ENCODE peak calls at places on chromosomes 4 and X, in nine cellular contexts. One of them, this sample, is unnamed.

GRCh38 chr4:182204042-182204441 is 39.2 kb upstream of the TENM3 start:
- DNase-seq in IMR-90: no peak
- DNase-seq in H9: no peak
- DNase-seq in GM23248: no peak
- DNase-seq in neural progenitor cell: no peak
- DNase-seq in GM12878: no peak
- DNase-seq in fibroblast of lung: no peak
- DNase-seq in PC-3: no peak
- DNase-seq in DND-41: no peak
- DNase-seq in this sample: no peak

GRCh38 chr4:169015237-169015636 is 5.2 kb upstream of the CBR4 start:
- DNase-seq in IMR-90: no peak
- DNase-seq in H9: peak; percentile 35
- DNase-seq in GM23248: peak; percentile 19
- DNase-seq in neural progenitor cell: no peak
- DNase-seq in GM12878: no peak
- DNase-seq in fibroblast of lung: no peak
- DNase-seq in PC-3: no peak
- DNase-seq in DND-41: no peak
- DNase-seq in this sample: no peak

GRCh38 chrX:150935466-150935865 is 37.0 kb upstream of the CD99L2 start:
- DNase-seq in IMR-90: peak; percentile 41
- DNase-seq in H9: no peak
- DNase-seq in GM23248: peak; percentile 74
- DNase-seq in neural progenitor cell: no peak
- DNase-seq in GM12878: no peak
- DNase-seq in fibroblast of lung: peak; percentile 4
- DNase-seq in PC-3: peak; percentile 31
- DNase-seq in DND-41: no peak
- DNase-seq in this sample: no peak

GRCh38 chrX:12443534-12444098 is 305.3 kb downstream of the FRMPD4 start:
- DNase-seq in IMR-90: no peak
- DNase-seq in H9: no peak
- DNase-seq in GM23248: no peak
- DNase-seq in neural progenitor cell: no peak
- DNase-seq in GM12878: peak; percentile 60
- DNase-seq in fibroblast of lung: no peak
- DNase-seq in PC-3: no peak
- DNase-seq in DND-41: no peak
- DNase-seq in this sample: no peak

GRCh38 chr4:44629280-44629866 is 22.1 kb downstream of the YIPF7 start:
- DNase-seq in IMR-90: peak; percentile 43
- DNase-seq in H9: peak; percentile 38
- DNase-seq in GM23248: peak; percentile 70
- DNase-seq in neural progenitor cell: peak; percentile 66
- DNase-seq in GM12878: peak; percentile 12
- DNase-seq in fibroblast of lung: peak; percentile 45
- DNase-seq in PC-3: peak; percentile 81
- DNase-seq in DND-41: peak; percentile 35
- DNase-seq in this sample: peak; percentile 88

GRCh38 chrX:140815868-140816267 is 106.3 kb downstream of the LINC00632 start:
- DNase-seq in IMR-90: peak; percentile 10
- DNase-seq in H9: no peak
- DNase-seq in GM23248: peak; percentile 54
- DNase-seq in neural progenitor cell: no peak
- DNase-seq in GM12878: no peak
- DNase-seq in fibroblast of lung: peak; percentile 29
- DNase-seq in PC-3: peak; percentile 63
- DNase-seq in DND-41: peak; percentile 10
- DNase-seq in this sample: no peak

GRCh38 chr4:26406346-26406975 is 83.8 kb downstream of the CCKAR start:
- DNase-seq in IMR-90: peak; percentile 36
- DNase-seq in H9: peak; percentile 67
- DNase-seq in GM23248: no peak
- DNase-seq in neural progenitor cell: peak; percentile 2
- DNase-seq in GM12878: no peak
- DNase-seq in fibroblast of lung: peak; percentile 71
- DNase-seq in PC-3: no peak
- DNase-seq in DND-41: peak; percentile 10
- DNase-seq in this sample: no peak

GRCh38 chr4:77713884-77714283 is 105.3 kb downstream of the CNOT6L start:
- DNase-seq in IMR-90: no peak
- DNase-seq in H9: no peak
- DNase-seq in GM23248: no peak
- DNase-seq in neural progenitor cell: no peak
- DNase-seq in GM12878: no peak
- DNase-seq in fibroblast of lung: no peak
- DNase-seq in PC-3: no peak
- DNase-seq in DND-41: no peak
- DNase-seq in this sample: no peak

GRCh38 chrX:53281321-53281822 is at the start of gene IQSEC2:
- DNase-seq in IMR-90: peak; percentile 77
- DNase-seq in H9: peak; percentile 67
- DNase-seq in GM23248: peak; percentile 81
- DNase-seq in neural progenitor cell: peak; percentile 61
- DNase-seq in GM12878: no peak
- DNase-seq in fibroblast of lung: peak; percentile 82
- DNase-seq in PC-3: peak; percentile 89
- DNase-seq in DND-41: no peak
- DNase-seq in this sample: no peak

GRCh38 chrX:12681047-12681446 is 110.2 kb upstream of the PRPS2 start:
- DNase-seq in IMR-90: no peak
- DNase-seq in H9: no peak
- DNase-seq in GM23248: no peak
- DNase-seq in neural progenitor cell: no peak
- DNase-seq in GM12878: no peak
- DNase-seq in fibroblast of lung: no peak
- DNase-seq in PC-3: no peak
- DNase-seq in DND-41: no peak
- DNase-seq in this sample: no peak

GRCh38 chrX:14496674-14497073 is 32.7 kb upstream of the GLRA2 start:
- DNase-seq in IMR-90: no peak
- DNase-seq in H9: no peak
- DNase-seq in GM23248: no peak
- DNase-seq in neural progenitor cell: no peak
- DNase-seq in GM12878: no peak
- DNase-seq in fibroblast of lung: no peak
- DNase-seq in PC-3: no peak
- DNase-seq in DND-41: peak; percentile 17
- DNase-seq in this sample: no peak

GRCh38 chr4:111630705-111631104 is 514.5 kb upstream of the FAM241A start:
- DNase-seq in IMR-90: peak; percentile 42
- DNase-seq in H9: no peak
- DNase-seq in GM23248: peak; percentile 72
- DNase-seq in neural progenitor cell: peak; percentile 43
- DNase-seq in GM12878: no peak
- DNase-seq in fibroblast of lung: peak; percentile 47
- DNase-seq in PC-3: peak; percentile 45
- DNase-seq in DND-41: no peak
- DNase-seq in this sample: no peak

GRCh38 chrX:45903781-45904201 is 641.4 kb downstream of the ZNF674 start:
- DNase-seq in IMR-90: no peak
- DNase-seq in H9: peak; percentile 38
- DNase-seq in GM23248: no peak
- DNase-seq in neural progenitor cell: peak; percentile 33
- DNase-seq in GM12878: no peak
- DNase-seq in fibroblast of lung: no peak
- DNase-seq in PC-3: peak; percentile 16
- DNase-seq in DND-41: no peak
- DNase-seq in this sample: no peak

GRCh38 chrX:56802921-56803848 is 74.1 kb downstream of the NBDY start:
- DNase-seq in IMR-90: peak; percentile 76
- DNase-seq in H9: peak; percentile 71
- DNase-seq in GM23248: peak; percentile 70
- DNase-seq in neural progenitor cell: peak; percentile 87
- DNase-seq in GM12878: peak; percentile 77
- DNase-seq in fibroblast of lung: peak; percentile 50
- DNase-seq in PC-3: peak; percentile 73
- DNase-seq in DND-41: no peak
- DNase-seq in this sample: peak; percentile 86

GRCh38 chr4:111268769-111269414 is 646.0 kb upstream of the PITX2 start:
- DNase-seq in IMR-90: peak; percentile 49
- DNase-seq in H9: no peak
- DNase-seq in GM23248: peak; percentile 51
- DNase-seq in neural progenitor cell: no peak
- DNase-seq in GM12878: peak; percentile 35
- DNase-seq in fibroblast of lung: peak; percentile 0
- DNase-seq in PC-3: peak; percentile 20
- DNase-seq in DND-41: no peak
- DNase-seq in this sample: no peak

GRCh38 chr4:139014391-139015268 is 951 bp upstream of the NOCT start:
- DNase-seq in IMR-90: peak; percentile 94
- DNase-seq in H9: no peak
- DNase-seq in GM23248: peak; percentile 88
- DNase-seq in neural progenitor cell: no peak
- DNase-seq in GM12878: peak; percentile 32
- DNase-seq in fibroblast of lung: peak; percentile 91
- DNase-seq in PC-3: peak; percentile 89
- DNase-seq in DND-41: no peak
- DNase-seq in this sample: peak; percentile 70

GRCh38 chr4:10118355-10119004 is 1.9 kb upstream of the WDR1 start:
- DNase-seq in IMR-90: no peak
- DNase-seq in H9: no peak
- DNase-seq in GM23248: no peak
- DNase-seq in neural progenitor cell: no peak
- DNase-seq in GM12878: peak; percentile 26
- DNase-seq in fibroblast of lung: no peak
- DNase-seq in PC-3: no peak
- DNase-seq in DND-41: no peak
- DNase-seq in this sample: peak; percentile 44

GRCh38 chr4:147482281-147482680 is 1.4 kb downstream of the EDNRA start:
- DNase-seq in IMR-90: no peak
- DNase-seq in H9: no peak
- DNase-seq in GM23248: no peak
- DNase-seq in neural progenitor cell: no peak
- DNase-seq in GM12878: no peak
- DNase-seq in fibroblast of lung: no peak
- DNase-seq in PC-3: peak; percentile 30
- DNase-seq in DND-41: no peak
- DNase-seq in this sample: no peak

GRCh38 chr4:89799071-89799470 is 37.9 kb downstream of the SNCA start:
- DNase-seq in IMR-90: no peak
- DNase-seq in H9: no peak
- DNase-seq in GM23248: no peak
- DNase-seq in neural progenitor cell: no peak
- DNase-seq in GM12878: no peak
- DNase-seq in fibroblast of lung: no peak
- DNase-seq in PC-3: no peak
- DNase-seq in DND-41: no peak
- DNase-seq in this sample: no peak
- H3K9ac ChIP-seq in IMR-90: no peak overlapping the region
- H3K9ac ChIP-seq in H9: no peak overlapping the region
- H3K9ac ChIP-seq in GM23248: no peak overlapping the region
- H3K9ac ChIP-seq in neural progenitor cell: no peak overlapping the region
- H3K9ac ChIP-seq in GM12878: no peak overlapping the region
- H3K9ac ChIP-seq in fibroblast of lung: no peak overlapping the region
- H3K9ac ChIP-seq in PC-3: peak overlapping the region; percentile 84
- H3K9ac ChIP-seq in DND-41: no peak overlapping the region
- H3K9ac ChIP-seq in this sample: no peak overlapping the region

GRCh38 chr4:102641796-102642195 is 119.0 kb downstream of the MANBA start:
- DNase-seq in IMR-90: no peak
- DNase-seq in H9: no peak
- DNase-seq in GM23248: no peak
- DNase-seq in neural progenitor cell: no peak
- DNase-seq in GM12878: no peak
- DNase-seq in fibroblast of lung: no peak
- DNase-seq in PC-3: no peak
- DNase-seq in DND-41: no peak
- DNase-seq in this sample: no peak
- H3K27ac ChIP-seq in IMR-90: no peak overlapping the region
- H3K27ac ChIP-seq in H9: no peak overlapping the region
- H3K27ac ChIP-seq in GM23248: no peak overlapping the region
- H3K27ac ChIP-seq in neural progenitor cell: no peak overlapping the region
- H3K27ac ChIP-seq in GM12878: no peak overlapping the region
- H3K27ac ChIP-seq in fibroblast of lung: no peak overlapping the region
- H3K27ac ChIP-seq in PC-3: no peak overlapping the region
- H3K27ac ChIP-seq in DND-41: no peak overlapping the region
- H3K27ac ChIP-seq in this sample: no peak overlapping the region

DNA sequence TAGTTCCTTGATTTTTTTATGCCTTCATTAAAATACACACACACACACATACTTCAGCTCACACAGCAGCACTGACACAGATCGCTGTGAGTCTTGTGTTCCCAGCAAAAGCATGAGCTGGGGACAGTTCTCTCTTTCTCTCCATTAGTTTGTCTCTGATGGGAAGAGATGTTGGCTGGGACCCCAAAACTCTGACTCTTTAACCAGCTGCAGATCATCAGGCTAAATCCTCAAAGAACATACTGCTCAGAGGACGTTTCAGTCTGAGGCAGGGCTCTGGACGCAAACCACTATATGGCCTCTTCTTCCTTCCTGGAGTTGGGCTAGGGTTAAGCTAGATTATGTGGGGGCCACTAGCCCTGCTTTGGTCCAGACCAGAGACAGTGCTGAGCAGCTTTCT is 109.6 kb downstream of the NHSL2 start:
- DNase-seq in IMR-90: no peak
- DNase-seq in H9: no peak
- DNase-seq in GM23248: no peak
- DNase-seq in neural progenitor cell: no peak
- DNase-seq in GM12878: no peak
- DNase-seq in fibroblast of lung: peak; percentile 26
- DNase-seq in PC-3: no peak
- DNase-seq in DND-41: no peak
- DNase-seq in this sample: no peak
- H3K9ac ChIP-seq in IMR-90: no peak overlapping the region
- H3K9ac ChIP-seq in H9: no peak overlapping the region
- H3K9ac ChIP-seq in GM23248: no peak overlapping the region
- H3K9ac ChIP-seq in neural progenitor cell: no peak overlapping the region
- H3K9ac ChIP-seq in GM12878: no peak overlapping the region
- H3K9ac ChIP-seq in fibroblast of lung: no peak overlapping the region
- H3K9ac ChIP-seq in PC-3: no peak overlapping the region
- H3K9ac ChIP-seq in DND-41: no peak overlapping the region
- H3K9ac ChIP-seq in this sample: no peak overlapping the region

GRCh38 chr4:121796283-121796682 is 4.8 kb upstream of the EXOSC9 start:
- DNase-seq in IMR-90: no peak
- DNase-seq in H9: no peak
- DNase-seq in GM23248: peak; percentile 22
- DNase-seq in neural progenitor cell: no peak
- DNase-seq in GM12878: no peak
- DNase-seq in fibroblast of lung: no peak
- DNase-seq in PC-3: no peak
- DNase-seq in DND-41: no peak
- DNase-seq in this sample: no peak

GRCh38 chr4:121791481-121791880 is 9.6 kb upstream of the EXOSC9 start:
- DNase-seq in IMR-90: peak; percentile 88
- DNase-seq in H9: no peak
- DNase-seq in GM23248: peak; percentile 88
- DNase-seq in neural progenitor cell: no peak
- DNase-seq in GM12878: no peak
- DNase-seq in fibroblast of lung: peak; percentile 59
- DNase-seq in PC-3: peak; percentile 12
- DNase-seq in DND-41: no peak
- DNase-seq in this sample: no peak

GRCh38 chr4:121792966-121793365 is 8.2 kb upstream of the EXOSC9 start:
- DNase-seq in IMR-90: no peak
- DNase-seq in H9: no peak
- DNase-seq in GM23248: no peak
- DNase-seq in neural progenitor cell: no peak
- DNase-seq in GM12878: no peak
- DNase-seq in fibroblast of lung: no peak
- DNase-seq in PC-3: peak; percentile 17
- DNase-seq in DND-41: no peak
- DNase-seq in this sample: no peak

GRCh38 chr4:121790976-121791375 is 10.1 kb upstream of the EXOSC9 start:
- DNase-seq in IMR-90: peak; percentile 40
- DNase-seq in H9: no peak
- DNase-seq in GM23248: no peak
- DNase-seq in neural progenitor cell: no peak
- DNase-seq in GM12878: no peak
- DNase-seq in fibroblast of lung: no peak
- DNase-seq in PC-3: no peak
- DNase-seq in DND-41: no peak
- DNase-seq in this sample: no peak

GRCh38 chr4:121794505-121795192 is 6.5 kb upstream of the EXOSC9 start:
- DNase-seq in IMR-90: no peak
- DNase-seq in H9: no peak
- DNase-seq in GM23248: peak; percentile 38
- DNase-seq in neural progenitor cell: no peak
- DNase-seq in GM12878: no peak
- DNase-seq in fibroblast of lung: no peak
- DNase-seq in PC-3: no peak
- DNase-seq in DND-41: no peak
- DNase-seq in this sample: no peak
- H3K27ac ChIP-seq in IMR-90: no peak overlapping the region
- H3K27ac ChIP-seq in H9: no peak overlapping the region
- H3K27ac ChIP-seq in GM23248: no peak overlapping the region
- H3K27ac ChIP-seq in neural progenitor cell: no peak overlapping the region
- H3K27ac ChIP-seq in GM12878: no peak overlapping the region
- H3K27ac ChIP-seq in fibroblast of lung: no peak overlapping the region
- H3K27ac ChIP-seq in PC-3: no peak overlapping the region
- H3K27ac ChIP-seq in DND-41: peak overlapping the region; percentile 97
- H3K27ac ChIP-seq in this sample: no peak overlapping the region